ENCODE peak calls at places on chromosome 3, in four cellular contexts. One of them, this sample, is unnamed.

GRCh38 chr3:158368271-158368670 is 202.7 kb upstream of the MLF1 start:
- DNase-seq in lower lobe of right lung: no peak
- DNase-seq in PC-9: no peak
- DNase-seq in IMR-90: no peak
- DNase-seq in this sample: no peak

GRCh38 chr3:174531262-174531982 is 327.7 kb upstream of the NAALADL2 start:
- DNase-seq in IMR-90: no peak
- DNase-seq in PC-9: no peak
- DNase-seq in lower lobe of right lung: no peak
- DNase-seq in this sample: no peak

GRCh38 chr3:185653949-185654757 is 68.1 kb downstream of the SENP2 start:
- DNase-seq in lower lobe of right lung: no peak
- DNase-seq in PC-9: no peak
- DNase-seq in IMR-90: no peak
- DNase-seq in this sample: no peak

GRCh38 chr3:4850211-4850927 is 128.9 kb upstream of the BHLHE40 start:
- DNase-seq in PC-9: no peak
- DNase-seq in IMR-90: no peak
- DNase-seq in lower lobe of right lung: no peak
- DNase-seq in this sample: no peak

GRCh38 chr3:16183601-16184270 is 9.3 kb downstream of the GALNT15 start:
- DNase-seq in lower lobe of right lung: no peak
- DNase-seq in IMR-90: peak
- DNase-seq in PC-9: no peak
- DNase-seq in this sample: no peak

GRCh38 chr3:143266936-143267335 is 147.4 kb downstream of the CHST2 start:
- DNase-seq in lower lobe of right lung: no peak
- DNase-seq in PC-9: no peak
- DNase-seq in IMR-90: no peak
- DNase-seq in this sample: no peak

GRCh38 chr3:98329392-98330124 is 24.1 kb upstream of the OR5K4 start:
- DNase-seq in PC-9: peak
- DNase-seq in IMR-90: peak
- DNase-seq in lower lobe of right lung: no peak
- DNase-seq in this sample: peak

GRCh38 chr3:4979401-4980228 is at the start of gene BHLHE40:
- DNase-seq in PC-9: no peak
- DNase-seq in IMR-90: no peak
- DNase-seq in lower lobe of right lung: peak
- DNase-seq in this sample: no peak

GRCh38 chr3:107753494-107753893 is 230.7 kb downstream of the BBX start:
- DNase-seq in lower lobe of right lung: no peak
- DNase-seq in IMR-90: peak
- DNase-seq in PC-9: peak
- DNase-seq in this sample: peak

DNA sequence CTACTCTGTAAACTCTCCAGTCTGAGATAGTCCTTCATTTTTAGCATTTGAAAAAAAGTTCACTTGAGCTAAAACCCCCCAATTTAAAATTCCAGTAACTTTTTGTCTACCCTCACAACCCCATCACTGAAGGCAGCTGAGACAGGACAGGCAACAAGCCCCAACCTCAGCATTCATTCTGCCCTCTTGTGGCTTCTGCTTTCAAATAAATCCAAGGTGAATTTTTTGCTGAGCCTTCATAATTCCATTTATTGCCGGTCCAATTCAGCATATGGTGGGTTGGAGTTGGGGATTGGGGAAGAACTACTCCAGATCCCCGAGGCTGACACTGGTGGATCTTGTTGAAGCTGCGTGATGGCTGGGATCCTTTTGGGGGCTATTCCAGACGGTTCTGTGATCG is 88.4 kb upstream of the THRB start:
- DNase-seq in lower lobe of right lung: no peak
- DNase-seq in PC-9: no peak
- DNase-seq in IMR-90: no peak
- DNase-seq in this sample: peak
- TF ChIP-seq CTCF in lower lobe of right lung: no peak
- TF ChIP-seq CTCF in PC-9: peak
- TF ChIP-seq CTCF in IMR-90: no peak
- TF ChIP-seq CTCF in this sample: peak

DNA sequence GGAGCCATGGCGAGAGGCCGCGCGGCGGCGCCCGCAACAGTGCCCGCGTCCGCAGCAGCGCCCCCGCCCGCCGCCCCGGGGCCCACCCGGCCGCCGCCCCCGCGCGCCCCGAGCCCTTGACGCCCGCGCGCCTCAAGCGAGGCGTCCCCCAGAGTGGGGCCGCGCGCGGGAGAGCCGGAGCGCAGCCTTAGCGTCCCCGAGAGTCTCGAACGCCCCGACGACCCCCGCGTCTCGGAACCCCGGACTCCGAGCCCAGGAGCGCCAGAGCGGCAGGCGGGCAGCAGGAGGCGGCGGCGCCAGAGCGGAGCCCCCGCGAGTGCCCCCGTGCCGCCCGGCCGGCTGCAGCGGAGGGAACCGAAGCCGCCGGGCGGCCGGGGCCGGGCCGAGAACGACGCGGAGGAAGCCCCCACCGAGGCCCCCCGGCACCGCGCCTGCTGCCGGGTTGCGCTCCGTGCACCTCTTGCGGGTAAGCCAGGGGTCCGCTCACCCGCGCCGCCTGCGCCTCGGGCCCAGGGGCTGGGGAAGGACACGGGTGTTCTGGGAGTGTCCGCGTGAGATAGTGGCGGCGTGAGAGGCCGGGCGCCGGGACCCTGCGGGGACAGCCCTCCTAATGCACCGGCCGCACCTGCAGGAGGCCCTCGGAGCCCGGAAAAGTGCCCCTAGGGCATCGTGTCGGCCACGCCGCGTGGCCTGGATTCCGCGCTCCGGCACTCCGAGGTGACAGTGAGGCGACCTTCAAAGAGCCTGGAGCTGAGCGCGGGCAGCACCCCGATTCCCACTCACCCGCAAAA is 51.9 kb upstream of the ULK4 start:
- DNase-seq in lower lobe of right lung: peak
- DNase-seq in IMR-90: no peak
- DNase-seq in PC-9: peak
- DNase-seq in this sample: peak
- TF ChIP-seq CTCF in lower lobe of right lung: peak
- TF ChIP-seq CTCF in IMR-90: no peak
- TF ChIP-seq CTCF in PC-9: no peak
- TF ChIP-seq CTCF in this sample: no peak

GRCh38 chr3:76369170-76369569 is 583.8 kb upstream of the ZNF717 start:
- DNase-seq in IMR-90: peak
- DNase-seq in PC-9: no peak
- DNase-seq in lower lobe of right lung: no peak
- DNase-seq in this sample: no peak
- TF ChIP-seq CTCF in IMR-90: peak
- TF ChIP-seq CTCF in PC-9: peak
- TF ChIP-seq CTCF in lower lobe of right lung: no peak
- TF ChIP-seq CTCF in this sample: no peak

GRCh38 chr3:36992806-36993325 is at the start of gene EPM2AIP1:
- DNase-seq in IMR-90: no peak
- DNase-seq in lower lobe of right lung: peak
- DNase-seq in PC-9: no peak
- DNase-seq in this sample: no peak
- TF ChIP-seq CTCF in IMR-90: peak
- TF ChIP-seq CTCF in lower lobe of right lung: peak
- TF ChIP-seq CTCF in PC-9: no peak
- TF ChIP-seq CTCF in this sample: no peak

DNA sequence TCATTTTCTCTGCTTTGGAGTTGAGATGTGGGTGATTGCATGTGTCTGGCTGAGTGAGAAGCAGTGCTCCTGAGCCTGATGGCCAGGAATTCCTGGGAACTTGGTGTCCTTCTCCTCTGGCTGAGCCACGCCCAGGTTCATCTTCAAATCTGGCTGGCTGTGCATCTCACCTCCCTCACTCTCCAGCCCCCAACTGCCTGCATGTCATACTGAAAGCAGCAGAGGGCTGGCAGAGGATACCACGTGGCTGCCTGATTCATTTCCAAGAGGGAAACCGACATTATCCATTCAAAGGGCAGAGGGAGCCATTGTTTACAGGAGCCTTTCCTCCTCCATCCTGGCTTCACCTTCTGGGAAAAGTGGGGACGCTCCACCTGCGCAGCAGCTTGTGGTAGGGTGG is 57.4 kb downstream of the ABHD5 start:
- DNase-seq in PC-9: no peak
- DNase-seq in IMR-90: peak
- DNase-seq in lower lobe of right lung: no peak
- DNase-seq in this sample: no peak
- TF ChIP-seq CTCF in PC-9: no peak
- TF ChIP-seq CTCF in IMR-90: peak
- TF ChIP-seq CTCF in lower lobe of right lung: no peak
- TF ChIP-seq CTCF in this sample: no peak

DNA sequence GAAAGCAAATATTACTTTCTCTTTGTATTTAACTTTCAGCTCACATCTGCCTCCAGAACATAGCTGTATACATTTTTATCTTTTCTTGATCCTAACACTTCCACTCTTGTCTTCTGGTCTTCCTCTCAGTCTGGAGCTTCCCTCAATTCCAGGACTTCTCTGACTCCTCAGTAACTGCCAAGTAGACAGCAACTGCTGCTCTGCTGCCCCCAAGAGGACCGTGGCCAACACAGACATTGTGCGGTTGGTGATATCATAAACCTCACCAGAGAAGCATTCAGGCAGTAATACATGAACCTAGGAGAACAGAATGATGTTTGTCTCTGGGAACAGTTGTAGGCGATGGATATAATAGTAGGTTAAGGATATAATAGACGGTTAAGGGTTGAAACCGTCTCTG is 45.2 kb upstream of the FGF12 start:
- DNase-seq in IMR-90: peak
- DNase-seq in PC-9: peak
- DNase-seq in lower lobe of right lung: no peak
- DNase-seq in this sample: peak
- TF ChIP-seq CTCF in IMR-90: peak
- TF ChIP-seq CTCF in PC-9: peak
- TF ChIP-seq CTCF in lower lobe of right lung: peak
- TF ChIP-seq CTCF in this sample: peak

DNA sequence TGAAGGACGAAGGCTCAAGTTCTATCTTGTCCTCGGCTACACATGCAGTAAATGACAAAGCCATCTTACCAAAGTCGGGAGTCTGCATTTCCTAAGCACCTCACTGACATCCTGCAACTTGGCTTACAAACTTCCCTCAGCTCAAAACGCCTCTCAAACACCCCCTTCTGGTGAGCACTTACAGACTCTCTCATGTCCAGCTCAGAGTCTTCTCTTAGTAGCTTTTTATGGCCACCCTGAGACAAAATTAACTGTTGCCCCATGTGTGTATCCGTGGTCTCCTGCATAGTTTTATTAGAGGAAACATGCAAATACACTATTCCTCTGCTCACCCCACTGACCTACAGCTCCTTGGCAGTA is 819.7 kb downstream of the FHIT start:
- DNase-seq in IMR-90: peak
- DNase-seq in PC-9: no peak
- DNase-seq in lower lobe of right lung: no peak
- DNase-seq in this sample: peak
- TF ChIP-seq CTCF in IMR-90: peak
- TF ChIP-seq CTCF in PC-9: no peak
- TF ChIP-seq CTCF in lower lobe of right lung: no peak
- TF ChIP-seq CTCF in this sample: no peak

GRCh38 chr3:196323723-196324122 is 5.7 kb upstream of the DYNLT2B start:
- DNase-seq in lower lobe of right lung: no peak
- DNase-seq in IMR-90: peak
- DNase-seq in PC-9: no peak
- DNase-seq in this sample: no peak
- TF ChIP-seq CTCF in lower lobe of right lung: no peak
- TF ChIP-seq CTCF in IMR-90: peak
- TF ChIP-seq CTCF in PC-9: no peak
- TF ChIP-seq CTCF in this sample: no peak

GRCh38 chr3:112774293-112774926 is 72.3 kb downstream of the CD200R1L start:
- DNase-seq in PC-9: peak
- DNase-seq in lower lobe of right lung: no peak
- DNase-seq in IMR-90: peak
- DNase-seq in this sample: peak
- TF ChIP-seq CTCF in PC-9: no peak
- TF ChIP-seq CTCF in lower lobe of right lung: no peak
- TF ChIP-seq CTCF in IMR-90: no peak
- TF ChIP-seq CTCF in this sample: no peak

This sample was measured in Calu3.